ENCODE peak calls at places on chromosomes 2 and 18, in four cellular contexts. One of them, this sample, is unnamed.

GRCh38 chr18:7950380-7951143 is 383.4 kb downstream of the PTPRM start:
- DNase-seq in HuH-7: no peak
- DNase-seq in effector CD8-positive, alpha-beta T cell: no peak
- DNase-seq in HEK293T: no peak
- DNase-seq in this sample: no peak

GRCh38 chr18:24799720-24800119 is 339.3 kb downstream of the HRH4 start:
- DNase-seq in HuH-7: no peak
- DNase-seq in effector CD8-positive, alpha-beta T cell: no peak
- DNase-seq in HEK293T: no peak
- DNase-seq in this sample: no peak

GRCh38 chr2:65165595-65165994 is 35.7 kb upstream of the RAB1A start:
- DNase-seq in effector CD8-positive, alpha-beta T cell: no peak
- DNase-seq in HEK293T: no peak
- DNase-seq in HuH-7: no peak
- DNase-seq in this sample: no peak

GRCh38 chr2:159710601-159711180 is 1.6 kb upstream of the MARCHF7 start:
- DNase-seq in HuH-7: no peak
- DNase-seq in effector CD8-positive, alpha-beta T cell: no peak
- DNase-seq in HEK293T: no peak
- DNase-seq in this sample: no peak

GRCh38 chr18:1513519-1513918 is 608.8 kb downstream of the ADCYAP1 start:
- DNase-seq in HEK293T: no peak
- DNase-seq in HuH-7: no peak
- DNase-seq in effector CD8-positive, alpha-beta T cell: no peak
- DNase-seq in this sample: no peak

GRCh38 chr2:219251656-219252055 is 1.4 kb upstream of the TUBA4B start:
- DNase-seq in effector CD8-positive, alpha-beta T cell: no peak
- DNase-seq in HuH-7: no peak
- DNase-seq in HEK293T: no peak
- DNase-seq in this sample: no peak

GRCh38 chr2:235551965-235552364 is 58.1 kb downstream of the AGAP1 start:
- DNase-seq in HuH-7: peak; percentile 74
- DNase-seq in effector CD8-positive, alpha-beta T cell: no peak
- DNase-seq in HEK293T: peak; percentile 61
- DNase-seq in this sample: no peak

GRCh38 chr18:24488824-24489493 is 28.5 kb downstream of the HRH4 start:
- DNase-seq in HEK293T: peak; percentile 52
- DNase-seq in HuH-7: peak; percentile 18
- DNase-seq in effector CD8-positive, alpha-beta T cell: no peak
- DNase-seq in this sample: peak; percentile 13

GRCh38 chr2:98505311-98505808 is 60.7 kb downstream of the INPP4A start:
- DNase-seq in effector CD8-positive, alpha-beta T cell: no peak
- DNase-seq in HuH-7: no peak
- DNase-seq in HEK293T: no peak
- DNase-seq in this sample: no peak

GRCh38 chr18:64260810-64261209 is 111.9 kb upstream of the LINC00305 start:
- DNase-seq in HEK293T: no peak
- DNase-seq in HuH-7: no peak
- DNase-seq in effector CD8-positive, alpha-beta T cell: no peak
- DNase-seq in this sample: no peak

GRCh38 chr18:47490882-47491281 is 239.4 kb upstream of the SKOR2 start:
- DNase-seq in HuH-7: no peak
- DNase-seq in effector CD8-positive, alpha-beta T cell: no peak
- DNase-seq in HEK293T: no peak
- DNase-seq in this sample: no peak

GRCh38 chr2:120793682-120794403 is 58.2 kb downstream of the GLI2 start:
- DNase-seq in effector CD8-positive, alpha-beta T cell: no peak
- DNase-seq in HEK293T: no peak
- DNase-seq in HuH-7: no peak
- DNase-seq in this sample: no peak

GRCh38 chr2:150939087-150939486 is 322.6 kb downstream of the RBM43 start:
- DNase-seq in HuH-7: no peak
- DNase-seq in effector CD8-positive, alpha-beta T cell: no peak
- DNase-seq in HEK293T: no peak
- DNase-seq in this sample: no peak

GRCh38 chr2:85886585-85886984 is 2.2 kb downstream of the ST3GAL5 start:
- DNase-seq in HuH-7: no peak
- DNase-seq in HEK293T: no peak
- DNase-seq in effector CD8-positive, alpha-beta T cell: no peak
- DNase-seq in this sample: peak; percentile 30

GRCh38 chr18:34867520-34867919 is 157.4 kb downstream of the DTNA start:
- DNase-seq in HEK293T: peak; percentile 64
- DNase-seq in HuH-7: peak; percentile 12
- DNase-seq in effector CD8-positive, alpha-beta T cell: no peak
- DNase-seq in this sample: peak; percentile 19

GRCh38 chr2:101613073-101613704 is 84.3 kb upstream of the MAP4K4 start:
- DNase-seq in effector CD8-positive, alpha-beta T cell: no peak
- DNase-seq in HEK293T: no peak
- DNase-seq in HuH-7: no peak
- DNase-seq in this sample: no peak

GRCh38 chr2:96913398-96914202 is 43.7 kb upstream of the SEMA4C start:
- DNase-seq in effector CD8-positive, alpha-beta T cell: peak; percentile 20
- DNase-seq in HuH-7: no peak
- DNase-seq in HEK293T: no peak
- DNase-seq in this sample: peak; percentile 51

GRCh38 chr2:240200230-240201051 is 60.0 kb upstream of the OTOS start:
- DNase-seq in HuH-7: no peak
- DNase-seq in effector CD8-positive, alpha-beta T cell: no peak
- DNase-seq in HEK293T: no peak
- DNase-seq in this sample: no peak

GRCh38 chr2:190592831-190593230 is 56.1 kb upstream of the NAB1 start:
- DNase-seq in HEK293T: no peak
- DNase-seq in effector CD8-positive, alpha-beta T cell: no peak
- DNase-seq in HuH-7: no peak
- DNase-seq in this sample: no peak

GRCh38 chr2:49753344-49753930 is 599.1 kb upstream of the FSHR start:
- DNase-seq in effector CD8-positive, alpha-beta T cell: no peak
- DNase-seq in HuH-7: no peak
- DNase-seq in HEK293T: no peak
- DNase-seq in this sample: no peak